ENCODE peak calls at places on chromosomes 1 and 21, in eight cellular contexts. One of them, this sample, is unnamed.

GRCh38 chr1:43952731-43953350 is 6.1 kb downstream of the IPO13 start:
- DNase-seq in GM23338: peak
- DNase-seq in stomach: no peak
- DNase-seq in prostate gland: no peak
- DNase-seq in transverse colon: no peak
- DNase-seq in K562: no peak
- DNase-seq in breast epithelium: no peak
- DNase-seq in endothelial cell of umbilical vein: no peak
- DNase-seq in this sample: no peak

GRCh38 chr21:26224351-26224750 is 53.8 kb upstream of the APP start:
- DNase-seq in GM23338: no peak
- DNase-seq in stomach: no peak
- DNase-seq in prostate gland: no peak
- DNase-seq in transverse colon: no peak
- DNase-seq in K562: no peak
- DNase-seq in breast epithelium: no peak
- DNase-seq in endothelial cell of umbilical vein: no peak
- DNase-seq in this sample: no peak

GRCh38 chr1:169933999-169934725 is 40.5 kb upstream of the SCYL3 start:
- DNase-seq in GM23338: no peak
- DNase-seq in stomach: no peak
- DNase-seq in prostate gland: no peak
- DNase-seq in transverse colon: peak
- DNase-seq in K562: no peak
- DNase-seq in breast epithelium: no peak
- DNase-seq in endothelial cell of umbilical vein: peak
- DNase-seq in this sample: no peak

GRCh38 chr1:84887261-84887934 is 5.6 kb downstream of the LPAR3 start:
- DNase-seq in GM23338: no peak
- DNase-seq in stomach: no peak
- DNase-seq in prostate gland: no peak
- DNase-seq in transverse colon: no peak
- DNase-seq in K562: no peak
- DNase-seq in breast epithelium: no peak
- DNase-seq in endothelial cell of umbilical vein: no peak
- DNase-seq in this sample: no peak

GRCh38 chr1:183185941-183186490 is at the start of gene LAMC2:
- DNase-seq in GM23338: peak
- DNase-seq in stomach: peak
- DNase-seq in prostate gland: peak
- DNase-seq in transverse colon: peak
- DNase-seq in K562: no peak
- DNase-seq in breast epithelium: peak
- DNase-seq in endothelial cell of umbilical vein: peak
- DNase-seq in this sample: no peak

GRCh38 chr1:198169704-198170103 is 12.9 kb downstream of the NEK7 start:
- DNase-seq in GM23338: no peak
- DNase-seq in stomach: no peak
- DNase-seq in prostate gland: no peak
- DNase-seq in transverse colon: no peak
- DNase-seq in K562: peak
- DNase-seq in breast epithelium: no peak
- DNase-seq in endothelial cell of umbilical vein: peak
- DNase-seq in this sample: no peak

GRCh38 chr1:36516372-36517018 is 33.8 kb upstream of the CSF3R start:
- DNase-seq in GM23338: peak
- DNase-seq in stomach: peak
- DNase-seq in prostate gland: no peak
- DNase-seq in transverse colon: peak
- DNase-seq in K562: peak
- DNase-seq in breast epithelium: peak
- DNase-seq in endothelial cell of umbilical vein: peak
- DNase-seq in this sample: no peak

GRCh38 chr1:100474838-100475237 is 63.1 kb upstream of the GPR88 start:
- DNase-seq in GM23338: no peak
- DNase-seq in stomach: no peak
- DNase-seq in prostate gland: no peak
- DNase-seq in transverse colon: no peak
- DNase-seq in K562: no peak
- DNase-seq in breast epithelium: no peak
- DNase-seq in endothelial cell of umbilical vein: no peak
- DNase-seq in this sample: no peak

GRCh38 chr1:182857212-182857611 is 18.1 kb downstream of the DHX9 start:
- DNase-seq in GM23338: no peak
- DNase-seq in stomach: no peak
- DNase-seq in prostate gland: no peak
- DNase-seq in transverse colon: no peak
- DNase-seq in K562: no peak
- DNase-seq in breast epithelium: no peak
- DNase-seq in endothelial cell of umbilical vein: no peak
- DNase-seq in this sample: no peak

GRCh38 chr1:71592646-71593274 is 511.9 kb upstream of the ZRANB2 start:
- DNase-seq in GM23338: peak
- DNase-seq in stomach: no peak
- DNase-seq in prostate gland: no peak
- DNase-seq in transverse colon: no peak
- DNase-seq in K562: no peak
- DNase-seq in breast epithelium: no peak
- DNase-seq in endothelial cell of umbilical vein: no peak
- DNase-seq in this sample: no peak

GRCh38 chr21:43306911-43307676 is 119.8 kb downstream of the SIK1 start:
- DNase-seq in GM23338: no peak
- DNase-seq in stomach: peak
- DNase-seq in prostate gland: no peak
- DNase-seq in transverse colon: peak
- DNase-seq in K562: peak
- DNase-seq in breast epithelium: peak
- DNase-seq in endothelial cell of umbilical vein: no peak
- DNase-seq in this sample: no peak

GRCh38 chr21:15422761-15423160 is 307.0 kb upstream of the USP25 start:
- DNase-seq in GM23338: no peak
- DNase-seq in stomach: no peak
- DNase-seq in prostate gland: no peak
- DNase-seq in transverse colon: no peak
- DNase-seq in K562: no peak
- DNase-seq in breast epithelium: no peak
- DNase-seq in endothelial cell of umbilical vein: no peak
- DNase-seq in this sample: no peak

GRCh38 chr21:39955326-39955725 is 88.1 kb downstream of the PCP4 start:
- DNase-seq in GM23338: no peak
- DNase-seq in stomach: no peak
- DNase-seq in prostate gland: no peak
- DNase-seq in transverse colon: no peak
- DNase-seq in K562: no peak
- DNase-seq in breast epithelium: no peak
- DNase-seq in endothelial cell of umbilical vein: no peak
- DNase-seq in this sample: no peak

GRCh38 chr1:2224170-2224584 is 3.9 kb upstream of the SKI start:
- DNase-seq in GM23338: no peak
- DNase-seq in stomach: no peak
- DNase-seq in prostate gland: no peak
- DNase-seq in transverse colon: no peak
- DNase-seq in K562: no peak
- DNase-seq in breast epithelium: no peak
- DNase-seq in endothelial cell of umbilical vein: no peak
- DNase-seq in this sample: no peak

GRCh38 chr1:198890531-198890930 is 251.7 kb downstream of the PTPRC start:
- DNase-seq in GM23338: no peak
- DNase-seq in stomach: no peak
- DNase-seq in prostate gland: no peak
- DNase-seq in transverse colon: no peak
- DNase-seq in K562: no peak
- DNase-seq in breast epithelium: no peak
- DNase-seq in endothelial cell of umbilical vein: no peak
- DNase-seq in this sample: no peak

GRCh38 chr1:38833146-38833545 is 26.4 kb downstream of the RRAGC start:
- DNase-seq in GM23338: no peak
- DNase-seq in stomach: no peak
- DNase-seq in prostate gland: no peak
- DNase-seq in transverse colon: no peak
- DNase-seq in K562: no peak
- DNase-seq in breast epithelium: no peak
- DNase-seq in endothelial cell of umbilical vein: no peak
- DNase-seq in this sample: no peak

GRCh38 chr1:87284456-87285240 is 44.0 kb upstream of the LMO4 start:
- DNase-seq in GM23338: no peak
- DNase-seq in stomach: no peak
- DNase-seq in prostate gland: no peak
- DNase-seq in transverse colon: no peak
- DNase-seq in K562: peak
- DNase-seq in breast epithelium: no peak
- DNase-seq in endothelial cell of umbilical vein: no peak
- DNase-seq in this sample: no peak

GRCh38 chr1:233613252-233614172 is at the start of gene KCNK1:
- DNase-seq in GM23338: peak
- DNase-seq in stomach: peak
- DNase-seq in prostate gland: peak
- DNase-seq in transverse colon: peak
- DNase-seq in K562: peak
- DNase-seq in breast epithelium: peak
- DNase-seq in endothelial cell of umbilical vein: peak
- DNase-seq in this sample: no peak

GRCh38 chr1:233617025-233617424 is 3.1 kb downstream of the KCNK1 start:
- DNase-seq in GM23338: no peak
- DNase-seq in stomach: no peak
- DNase-seq in prostate gland: no peak
- DNase-seq in transverse colon: no peak
- DNase-seq in K562: no peak
- DNase-seq in breast epithelium: no peak
- DNase-seq in endothelial cell of umbilical vein: no peak
- DNase-seq in this sample: no peak

GRCh38 chr1:233614173-233614742 is 352 bp downstream of the KCNK1 start:
- DNase-seq in GM23338: peak
- DNase-seq in stomach: peak
- DNase-seq in prostate gland: peak
- DNase-seq in transverse colon: peak
- DNase-seq in K562: peak
- DNase-seq in breast epithelium: peak
- DNase-seq in endothelial cell of umbilical vein: peak
- DNase-seq in this sample: no peak

GRCh38 chr1:233615571-233615970 is 1.7 kb downstream of the KCNK1 start:
- DNase-seq in GM23338: no peak
- DNase-seq in stomach: no peak
- DNase-seq in prostate gland: no peak
- DNase-seq in transverse colon: no peak
- DNase-seq in K562: no peak
- DNase-seq in breast epithelium: no peak
- DNase-seq in endothelial cell of umbilical vein: no peak
- DNase-seq in this sample: no peak

DNA sequence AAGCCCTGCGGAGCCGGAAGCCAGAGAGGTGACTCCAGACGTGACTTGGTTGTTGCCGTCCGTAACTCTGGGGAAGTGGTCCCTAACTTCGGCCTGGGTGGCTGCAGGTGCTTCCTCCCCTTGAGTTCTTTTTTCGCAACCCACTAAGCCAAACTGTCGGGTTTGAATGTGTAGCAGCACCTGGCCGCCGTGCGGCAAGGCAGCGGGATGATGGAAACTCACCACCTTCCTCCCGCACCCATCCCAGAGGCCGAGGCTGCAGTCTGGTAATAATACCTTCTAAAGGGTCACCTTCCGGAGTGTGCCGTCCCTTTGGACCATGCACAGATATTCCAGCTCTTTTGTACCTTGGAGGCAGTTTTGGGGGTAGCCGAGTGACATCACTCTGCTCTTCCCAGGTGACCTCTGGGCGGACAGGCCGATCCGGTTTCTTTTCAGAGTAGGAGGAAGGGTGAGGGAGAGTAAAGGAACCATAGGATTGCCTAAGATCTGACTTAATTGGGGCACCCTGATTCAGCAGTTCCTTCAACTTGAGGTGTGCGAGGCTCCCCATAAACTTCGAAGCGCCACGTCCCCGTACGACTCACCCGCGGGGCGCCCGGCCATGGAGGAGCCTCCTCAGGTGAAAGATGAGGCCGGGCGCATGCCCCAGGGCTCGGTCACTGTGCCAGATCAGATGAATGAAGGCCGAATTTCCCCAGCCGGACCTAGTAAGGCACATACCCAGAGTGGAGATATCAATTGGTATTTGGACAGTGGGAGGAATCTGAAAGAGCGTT is 1.0 kb downstream of the KCNK1 start:
- DNase-seq in GM23338: peak
- DNase-seq in stomach: peak
- DNase-seq in prostate gland: peak
- DNase-seq in transverse colon: peak
- DNase-seq in K562: no peak
- DNase-seq in breast epithelium: peak
- DNase-seq in endothelial cell of umbilical vein: no peak
- DNase-seq in this sample: no peak
- H3K4me3 ChIP-seq in GM23338: peak
- H3K4me3 ChIP-seq in stomach: peak
- H3K4me3 ChIP-seq in prostate gland: peak
- H3K4me3 ChIP-seq in transverse colon: peak
- H3K4me3 ChIP-seq in K562: peak
- H3K4me3 ChIP-seq in breast epithelium: peak
- H3K4me3 ChIP-seq in endothelial cell of umbilical vein: no peak
- H3K4me3 ChIP-seq in this sample: peak

GRCh38 chr1:242784807-242785206 is 260.3 kb upstream of the PLD5 start:
- DNase-seq in GM23338: no peak
- DNase-seq in stomach: no peak
- DNase-seq in prostate gland: no peak
- DNase-seq in transverse colon: no peak
- DNase-seq in K562: no peak
- DNase-seq in breast epithelium: peak
- DNase-seq in endothelial cell of umbilical vein: no peak
- DNase-seq in this sample: no peak
- TF ChIP-seq POLR2AphosphoS5 in GM23338: no peak
- TF ChIP-seq POLR2AphosphoS5 in stomach: no peak
- TF ChIP-seq POLR2AphosphoS5 in prostate gland: no peak
- TF ChIP-seq POLR2AphosphoS5 in transverse colon: no peak
- TF ChIP-seq POLR2AphosphoS5 in K562: no peak
- TF ChIP-seq POLR2AphosphoS5 in breast epithelium: no peak
- TF ChIP-seq POLR2AphosphoS5 in endothelial cell of umbilical vein: no peak
- TF ChIP-seq POLR2AphosphoS5 in this sample: no peak

DNA sequence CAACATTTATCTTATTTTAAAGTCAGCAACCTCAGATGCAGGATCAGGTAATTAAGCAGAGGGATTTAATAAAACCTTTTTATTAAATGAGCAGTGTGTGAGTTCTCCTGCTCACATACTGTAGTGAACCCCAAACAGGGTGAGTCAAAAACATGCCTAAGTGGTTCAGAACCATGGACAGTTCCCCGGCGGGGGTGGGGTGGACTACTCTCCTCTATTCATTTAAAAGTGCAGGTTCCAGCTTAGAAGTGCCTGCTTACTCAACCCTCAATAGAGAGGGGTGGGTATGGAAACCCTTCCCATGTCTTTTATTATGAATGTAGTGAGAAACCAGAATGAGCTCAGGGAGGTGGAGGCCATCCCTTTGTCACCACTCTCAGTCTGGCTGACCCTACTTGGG is 397.9 kb downstream of the HHAT start:
- DNase-seq in GM23338: peak
- DNase-seq in stomach: no peak
- DNase-seq in prostate gland: no peak
- DNase-seq in transverse colon: no peak
- DNase-seq in K562: peak
- DNase-seq in breast epithelium: no peak
- DNase-seq in endothelial cell of umbilical vein: no peak
- DNase-seq in this sample: no peak
- H3K27ac ChIP-seq in GM23338: no peak
- H3K27ac ChIP-seq in stomach: no peak
- H3K27ac ChIP-seq in prostate gland: no peak
- H3K27ac ChIP-seq in transverse colon: no peak
- H3K27ac ChIP-seq in K562: no peak
- H3K27ac ChIP-seq in breast epithelium: no peak
- H3K27ac ChIP-seq in endothelial cell of umbilical vein: no peak
- H3K27ac ChIP-seq in this sample: no peak

GRCh38 chr1:47330212-47330611 is 3.4 kb upstream of the CMPK1 start:
- DNase-seq in GM23338: no peak
- DNase-seq in stomach: no peak
- DNase-seq in prostate gland: no peak
- DNase-seq in transverse colon: no peak
- DNase-seq in K562: no peak
- DNase-seq in breast epithelium: no peak
- DNase-seq in endothelial cell of umbilical vein: no peak
- DNase-seq in this sample: no peak
- H3K4me3 ChIP-seq in GM23338: no peak
- H3K4me3 ChIP-seq in stomach: no peak
- H3K4me3 ChIP-seq in prostate gland: no peak
- H3K4me3 ChIP-seq in transverse colon: no peak
- H3K4me3 ChIP-seq in K562: no peak
- H3K4me3 ChIP-seq in breast epithelium: no peak
- H3K4me3 ChIP-seq in endothelial cell of umbilical vein: no peak
- H3K4me3 ChIP-seq in this sample: no peak